ENCODE peak calls at places on chromosomes 16 and 17, in seven cellular contexts. V, R, H, T, E, G and Z are unnamed samples. For H3K4me1, the result is how much of the 10 kb centered on the place peaks cover.

GRCh38 chr17:75981019-75981615 is 2.1 kb downstream of the TEN1 start:
- DNase-seq in E (no peak), G (no peak), V (no peak), H (no peak), T (no peak), R (no peak), Z (no peak)

GRCh38 chr16:24858219-24859041 is 12.7 kb downstream of the SLC5A11 start:
- DNase-seq in G (no peak), E (peak), R (peak), V (no peak), H (peak), T (no peak), Z (peak)

GRCh38 chr16:29310852-29311314 is 95.6 kb downstream of the NPIPB11 start:
- DNase-seq in E (peak), T (no peak), V (no peak), G (no peak), R (no peak), H (no peak), Z (no peak)

GRCh38 chr16:30903002-30903401 is 6.6 kb downstream of the CTF1 start:
- DNase-seq in V (no peak), T (no peak), G (no peak), E (no peak), R (peak), H (no peak), Z (no peak)

GRCh38 chr16:75322706-75323105 is 71.3 kb upstream of the BCAR1 start:
- DNase-seq in H (no peak), R (no peak), V (no peak), E (no peak), G (no peak), T (no peak), Z (peak)

GRCh38 chr17:4968166-4968915 is 724 bp upstream of the SPAG7 start:
- DNase-seq in T (peak), H (peak), G (no peak), V (no peak), E (no peak), R (peak), Z (no peak)

GRCh38 chr17:46832945-46833839 is 14.7 kb upstream of the WNT3 start:
- DNase-seq in V (no peak), G (no peak), E (peak), H (no peak), T (no peak), R (no peak), Z (no peak)

GRCh38 chr17:66965801-66966528 is 1.5 kb downstream of the CACNG4 start:
- DNase-seq in R (no peak), V (no peak), G (no peak), T (no peak), H (peak), E (no peak), Z (no peak)

GRCh38 chr16:50245417-50246298 is 20.7 kb upstream of the ADCY7 start:
- DNase-seq in T (peak), H (no peak), G (no peak), V (peak), E (peak), R (peak), Z (peak)

GRCh38 chr16:83689385-83689831 is 118.4 kb upstream of the HSBP1 start:
- DNase-seq in R (no peak), T (no peak), V (no peak), H (no peak), E (no peak), G (peak), Z (peak)

GRCh38 chr17:48637323-48638260 is 11.4 kb upstream of the HOXB9 start:
- DNase-seq in G (no peak), H (no peak), V (no peak), E (no peak), T (no peak), R (no peak), Z (no peak)

GRCh38 chr17:2123467-2124251 is 68.8 kb downstream of the HIC1 start:
- DNase-seq in V (no peak), T (no peak), R (no peak), E (no peak), G (no peak), H (no peak), Z (peak)

GRCh38 chr17:44417553-44417952 is 28.1 kb upstream of the ITGA2B start:
- DNase-seq in G (peak), V (peak), H (no peak), R (no peak), T (no peak), E (peak), Z (peak)

GRCh38 chr16:86573215-86573614 is 5.1 kb upstream of the FOXL1 start:
- DNase-seq in R (no peak), G (no peak), T (no peak), H (peak), V (no peak), E (no peak), Z (no peak)

GRCh38 chr17:68182940-68183551 is 64.8 kb upstream of the AMZ2 start:
- DNase-seq in V (peak), E (peak), T (no peak), R (peak), H (no peak), G (no peak), Z (no peak)

GRCh38 chr16:2043980-2044451 is 3.6 kb downstream of the NTHL1 start:
- DNase-seq in R (no peak), E (no peak), G (no peak), V (no peak), H (no peak), T (no peak), Z (peak)

GRCh38 chr16:694863-695354 is 4.7 kb upstream of the WDR24 start:
- DNase-seq in T (no peak), V (no peak), R (peak), H (peak), E (no peak), G (no peak), Z (no peak)

GRCh38 chr17:45170280-45170975 is 8.8 kb downstream of the HEXIM2 start:
- DNase-seq in H (no peak), G (no peak), V (no peak), E (no peak), R (no peak), T (no peak), Z (no peak)

GRCh38 chr16:25097304-25097988 is 14.1 kb upstream of the LCMT1 start:
- DNase-seq in V (no peak), T (no peak), H (no peak), G (no peak), R (no peak), E (no peak), Z (no peak)

GRCh38 chr17:76791053-76791980 is 53.4 kb downstream of the MFSD11 start:
- DNase-seq in V (no peak), E (peak), H (no peak), R (peak), T (peak), G (peak), Z (peak)

GRCh38 chr16:46915483-46916025 is 31.4 kb downstream of the GPT2 start:
- DNase-seq in H (no peak), G (no peak), V (no peak), E (no peak), R (no peak), T (no peak), Z (no peak)

GRCh38 chr17:77654861-77655260 is 303.6 kb upstream of the TNRC6C start:
- DNase-seq in G (no peak), R (no peak), V (no peak), H (no peak), T (no peak), E (no peak), Z (no peak)

GRCh38 chr16:56041556-56042140 is 149.6 kb upstream of the GNAO1 start:
- DNase-seq in R (peak), G (no peak), V (peak), E (peak), H (peak), T (peak), Z (no peak)

GRCh38 chr16:84501077-84501735 is 3.3 kb downstream of the MEAK7 start:
- DNase-seq in T (no peak), E (no peak), G (no peak), R (no peak), V (peak), H (no peak), Z (no peak)

GRCh38 chr17:40518401-40519088 is 17.1 kb upstream of the TNS4 start:
- DNase-seq in G (no peak), T (no peak), R (no peak), E (no peak), H (no peak), V (peak), Z (no peak)

GRCh38 chr16:21565816-21566669 is 33.3 kb upstream of the METTL9 start:
- DNase-seq in G (no peak), E (peak), V (no peak), R (no peak), H (no peak), T (no peak), Z (no peak)

GRCh38 chr16:88505405-88506082 is 52.5 kb downstream of the ZFPM1 start:
- DNase-seq in H (peak), T (peak), E (peak), V (peak), R (peak), G (no peak), Z (no peak)

GRCh38 chr16:59545666-59546065 is 811.5 kb upstream of the GOT2 start:
- DNase-seq in G (no peak), T (no peak), H (no peak), E (no peak), V (no peak), R (no peak), Z (peak)

GRCh38 chr17:4557626-4558310 is 2.6 kb upstream of the MYBBP1A start:
- DNase-seq in G (no peak), T (no peak), R (no peak), H (no peak), V (no peak), E (no peak), Z (no peak)

GRCh38 chr16:3045758-3046505 is 429 bp upstream of the MMP25 start:
- DNase-seq in E (no peak), T (peak), G (no peak), V (no peak), H (no peak), R (peak), Z (no peak)
- TF ChIP-seq MAX in E (no peak), T (no peak), G (peak), V (peak), H (peak), R (peak), Z (no peak)

GRCh38 chr16:73732143-73732542 is 564.5 kb upstream of the PSMD7 start:
- DNase-seq in R (no peak), E (peak), T (no peak), G (no peak), V (no peak), H (no peak), Z (no peak)

GRCh38 chr16:73735954-73736353 is 560.7 kb upstream of the PSMD7 start:
- DNase-seq in H (no peak), G (no peak), R (no peak), T (no peak), E (no peak), V (no peak), Z (no peak)

GRCh38 chr16:73730496-73731090 is 566.0 kb upstream of the PSMD7 start:
- DNase-seq in T (no peak), V (no peak), H (no peak), E (no peak), G (no peak), R (no peak), Z (no peak)

GRCh38 chr16:73735018-73735417 is 561.6 kb upstream of the PSMD7 start:
- DNase-seq in G (peak), V (no peak), T (no peak), E (peak), H (no peak), R (no peak), Z (no peak)

DNA sequence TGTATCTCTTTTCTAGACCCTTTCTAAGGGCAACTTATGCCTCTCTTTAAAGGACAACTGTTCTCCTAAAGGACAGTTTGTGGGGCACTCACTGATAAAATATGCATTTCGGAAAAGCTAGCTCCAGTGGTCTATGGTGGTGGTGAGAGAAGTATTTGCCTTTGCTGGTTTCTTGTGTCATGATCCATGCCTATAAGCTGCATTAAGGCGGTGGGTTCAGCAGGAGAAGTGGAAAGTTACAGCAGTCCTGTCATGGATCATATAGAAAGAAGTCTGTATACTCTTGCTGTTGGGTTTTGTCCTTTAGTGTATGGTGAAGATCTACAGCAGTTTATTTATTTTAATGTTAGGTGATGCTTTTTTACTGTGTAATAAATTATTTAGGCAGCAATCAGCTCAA is 563.9 kb upstream of the PSMD7 start:
- DNase-seq in G (no peak), T (no peak), R (no peak), E (no peak), H (no peak), V (no peak), Z (no peak)
- H3K4me1 ChIP-seq in G (under half), T (under half), R (under half), E (under half), H (under half), V (under half), Z (under half)

DNA sequence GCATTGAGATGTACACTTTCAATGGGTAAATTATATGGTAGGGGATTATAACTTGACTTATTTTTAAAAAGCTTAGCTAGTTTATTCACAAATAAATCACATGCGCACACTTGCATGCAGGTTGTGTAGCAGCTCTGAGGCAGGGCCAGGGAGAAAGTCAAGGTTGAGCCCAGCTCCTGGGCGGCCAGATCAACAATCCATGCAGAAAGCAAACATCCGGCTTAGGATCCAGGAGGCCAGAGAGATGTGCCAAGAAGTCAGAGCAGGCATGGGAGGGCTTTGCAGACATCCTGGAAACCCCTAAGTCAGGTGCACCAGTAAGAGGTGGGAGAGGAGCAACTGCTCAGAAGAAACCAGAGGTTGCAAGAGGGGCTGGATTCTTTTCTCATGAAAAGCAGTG is 186.5 kb downstream of the AXIN2 start:
- DNase-seq in H (no peak), G (no peak), E (no peak), R (no peak), V (no peak), T (no peak), Z (no peak)
- H3K9ac ChIP-seq in H (no peak), G (no peak), E (no peak), R (no peak), V (no peak), T (no peak), Z (no peak)

GRCh38 chr17:74117087-74117486 is 86.4 kb upstream of the RPL38 start:
- DNase-seq in H (no peak), E (no peak), R (no peak), G (no peak), T (peak), V (no peak), Z (no peak)

GRCh38 chr17:74114881-74115470 is 88.5 kb upstream of the RPL38 start:
- DNase-seq in T (no peak), G (no peak), H (no peak), V (no peak), E (no peak), R (no peak), Z (no peak)

GRCh38 chr17:74115586-74115985 is 87.9 kb upstream of the RPL38 start:
- DNase-seq in T (no peak), E (no peak), V (no peak), G (no peak), H (no peak), R (no peak), Z (no peak)

GRCh38 chr17:74117999-74118421 is 85.5 kb upstream of the RPL38 start:
- DNase-seq in H (no peak), T (peak), R (no peak), E (no peak), G (no peak), V (no peak), Z (no peak)

DNA sequence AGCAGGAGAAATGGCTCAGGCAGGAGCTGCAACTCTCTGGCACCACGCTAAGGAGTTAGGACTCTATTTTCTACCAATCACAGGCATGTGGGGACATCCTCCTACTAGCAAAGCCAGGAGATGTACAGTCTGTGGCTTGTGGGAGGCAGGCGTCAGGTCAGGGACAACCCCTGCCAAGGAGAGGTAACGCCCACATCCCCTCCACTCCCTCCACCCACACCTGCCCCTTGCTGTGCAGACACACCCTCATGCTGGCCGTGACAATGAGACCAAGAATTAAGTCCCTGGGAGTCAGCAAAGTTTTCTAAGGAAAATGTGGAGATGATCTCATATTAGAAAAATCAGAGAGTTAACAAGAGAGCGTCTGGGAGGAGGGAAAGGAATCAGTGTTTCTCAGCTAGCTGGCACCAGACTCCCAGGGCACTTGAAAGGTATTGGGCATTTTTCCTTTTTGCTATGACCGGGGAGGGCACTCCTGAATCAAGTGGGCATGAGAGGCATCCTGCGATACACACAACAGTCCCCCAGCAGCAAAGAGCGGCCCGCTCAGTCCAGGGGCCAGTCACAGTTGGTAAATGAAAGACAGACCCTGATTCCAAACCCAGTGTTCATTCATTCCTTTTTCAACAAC is 87.3 kb upstream of the RPL38 start:
- DNase-seq in H (no peak), T (no peak), E (no peak), V (no peak), R (no peak), G (no peak), Z (no peak)
- TF ChIP-seq MAX in H (no peak), T (no peak), E (no peak), V (no peak), R (no peak), G (no peak), Z (no peak)

DNA sequence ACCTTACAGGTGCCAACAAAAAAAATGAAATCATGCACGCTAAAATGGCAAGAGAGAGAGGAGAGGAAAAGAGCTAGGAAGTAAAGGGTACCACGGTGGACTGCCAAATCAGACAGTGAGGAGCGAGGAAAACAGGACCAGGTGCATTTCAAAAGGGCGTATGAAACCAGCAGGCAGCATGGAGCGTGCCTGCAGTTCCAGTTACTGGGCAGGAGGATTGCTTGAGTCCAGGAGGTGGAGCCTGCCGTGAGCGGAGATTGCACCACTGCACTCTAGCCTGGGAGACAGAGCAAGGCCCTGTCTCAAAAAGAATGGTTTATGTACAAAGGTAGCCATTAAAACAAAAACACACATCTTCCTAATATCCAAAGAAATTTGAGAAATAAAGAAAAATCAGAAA is 16.4 kb downstream of the USP36 start:
- DNase-seq in H (no peak), G (no peak), R (no peak), T (no peak), V (no peak), E (no peak), Z (no peak)
- H3K4me1 ChIP-seq in H (under half), G (under half), R (under half), T (under half), V (under half), E (under half), Z (under half)